ENCODE peak calls at places on chromosomes 16 and 17, in nine cellular contexts. Q is mammary epithelial cell; C is lung microvascular endothelial cell; J is activated gamma-delta T cell treated with anti-CD3 and anti-CD28 coated beads, Interleukin-2, amount 50 U/mL, for 16 hours; S is NCI-H460; L is activated T-cell treated with anti-CD3 and anti-CD28 coated beads for 48 hours; G is body of pancreas; Z is progenitor cell of endocrine pancreas; V is NCI-H524. F is an unnamed sample.

GRCh38 chr16:22843856-22844255 is 29.9 kb downstream of the HS3ST2 start:
- DNase-seq in V (no peak), S (no peak), C (no peak), G (no peak), Q (peak; percentile 64), Z (no peak), L (no peak), J (no peak), F (no peak)

GRCh38 chr17:30357476-30357875 is 21.3 kb upstream of the CPD start:
- DNase-seq in S (no peak), L (no peak), C (no peak), G (no peak), Q (no peak), Z (no peak), V (no peak), J (no peak), F (no peak)

GRCh38 chr17:10217916-10218315 is 19.5 kb upstream of the GAS7 start:
- DNase-seq in C (no peak), G (no peak), L (no peak), J (no peak), S (no peak), Q (no peak), Z (no peak), V (no peak), F (no peak)

GRCh38 chr16:56337131-56337857 is 88.1 kb downstream of the AMFR start:
- DNase-seq in S (no peak), G (no peak), J (no peak), C (no peak), V (no peak), Z (no peak), Q (no peak), L (no peak), F (no peak)

GRCh38 chr16:27976990-27977389 is 86.5 kb downstream of the GSG1L start:
- DNase-seq in G (no peak), V (no peak), Q (no peak), C (no peak), J (no peak), S (no peak), L (no peak), Z (no peak), F (no peak)

GRCh38 chr16:63100082-63100481 is 1063.8 kb upstream of the CDH8 start:
- DNase-seq in C (no peak), Q (no peak), G (no peak), L (no peak), J (no peak), S (no peak), Z (no peak), V (no peak), F (no peak)

GRCh38 chr17:70076831-70077230 is 1.8 kb downstream of the KCNJ16 start:
- DNase-seq in C (no peak), L (no peak), S (no peak), Z (no peak), V (no peak), J (no peak), Q (no peak), G (no peak), F (no peak)

GRCh38 chr16:14043278-14043677 is 27.8 kb upstream of the MRTFB start:
- DNase-seq in L (no peak), C (no peak), S (no peak), G (no peak), J (no peak), Q (no peak), Z (no peak), V (no peak), F (no peak)

GRCh38 chr17:35449371-35449931 is 885 bp upstream of the SLFN13 start:
- DNase-seq in S (no peak), Q (no peak), C (peak; percentile 5), G (peak; percentile 27), Z (no peak), V (no peak), L (no peak), J (no peak), F (no peak)

GRCh38 chr16:2710021-2710710 is 9.9 kb downstream of the PRSS27 start:
- DNase-seq in C (no peak), S (no peak), V (no peak), Z (no peak), Q (no peak), L (no peak), G (no peak), J (no peak), F (no peak)

GRCh38 chr17:76417499-76418143 is 33.2 kb downstream of the SPHK1 start:
- DNase-seq in L (no peak), S (no peak), J (no peak), V (no peak), Q (no peak), G (peak; percentile 63), C (no peak), Z (no peak), F (peak; percentile 29)

GRCh38 chr16:50244504-50245416 is 21.6 kb upstream of the ADCY7 start:
- DNase-seq in G (no peak), S (no peak), C (no peak), V (no peak), L (no peak), Q (no peak), Z (no peak), J (no peak), F (no peak)

GRCh38 chr17:13584701-13585080 is 17.0 kb downstream of the HS3ST3A1 start:
- DNase-seq in L (no peak), S (no peak), Z (no peak), J (no peak), Q (peak; percentile 28), V (no peak), C (no peak), G (no peak), F (no peak)

GRCh38 chr16:85363881-85364280 is 249.2 kb upstream of the GSE1 start:
- DNase-seq in V (no peak), Z (no peak), L (no peak), J (no peak), Q (no peak), S (no peak), C (peak; percentile 64), G (no peak), F (no peak)

GRCh38 chr17:40303706-40304450 is 5.1 kb upstream of the RARA start:
- DNase-seq in L (no peak), Q (no peak), S (no peak), C (peak; percentile 60), V (no peak), J (no peak), Z (no peak), G (no peak), F (peak; percentile 62)

GRCh38 chr16:71537643-71538042 is 11.4 kb downstream of the CHST4 start:
- DNase-seq in G (peak; percentile 60), C (peak; percentile 51), V (peak; percentile 23), S (peak; percentile 31), Z (peak; percentile 32), L (peak; percentile 8), J (no peak), Q (peak; percentile 54), F (peak; percentile 67)

GRCh38 chr17:21464611-21465021 is 88.5 kb downstream of the KCNJ12 start:
- DNase-seq in G (no peak), Z (no peak), L (no peak), C (no peak), S (no peak), Q (no peak), J (no peak), V (no peak), F (no peak)

GRCh38 chr16:19283637-19284036 is 1.9 kb upstream of the CLEC19A start:
- DNase-seq in L (no peak), C (no peak), V (no peak), J (no peak), G (no peak), Z (no peak), S (no peak), Q (peak; percentile 58), F (no peak)

GRCh38 chr17:28105501-28105900 is 63.0 kb downstream of the NLK start:
- DNase-seq in Z (no peak), J (no peak), L (no peak), V (no peak), C (no peak), S (no peak), Q (peak; percentile 23), G (no peak), F (peak; percentile 6)

GRCh38 chr16:56289862-56290261 is 98.6 kb downstream of the GNAO1 start:
- DNase-seq in J (no peak), Z (no peak), V (peak; percentile 66), L (no peak), S (no peak), Q (no peak), G (no peak), C (no peak), F (no peak)

GRCh38 chr16:89581045-89581695 is 5.6 kb downstream of the CPNE7 start:
- DNase-seq in C (peak; percentile 96), S (no peak), V (no peak), J (no peak), G (no peak), Q (peak; percentile 67), Z (no peak), L (no peak), F (peak; percentile 93)

GRCh38 chr16:79509221-79509631 is 91.3 kb downstream of the MAF start:
- DNase-seq in Z (no peak), L (no peak), S (no peak), J (no peak), Q (no peak), V (no peak), G (peak; percentile 48), C (no peak), F (no peak)

GRCh38 chr16:234468-235305 is at the start of gene FAM234A:
- DNase-seq in J (peak; percentile 90), S (peak; percentile 91), L (peak; percentile 97), Z (peak; percentile 94), Q (peak; percentile 90), V (peak; percentile 88), G (peak; percentile 96), C (peak; percentile 88), F (peak; percentile 93)

GRCh38 chr17:50681260-50682200 is 26.2 kb downstream of the ANKRD40 start:
- DNase-seq in J (no peak), S (peak; percentile 83), L (no peak), Z (no peak), C (peak; percentile 82), Q (no peak), G (peak; percentile 59), V (peak; percentile 49), F (peak; percentile 87)

GRCh38 chr17:15185625-15185991 is 79.5 kb downstream of the PMP22 start:
- DNase-seq in Z (no peak), L (no peak), V (no peak), J (no peak), G (peak; percentile 80), C (no peak), S (no peak), Q (peak; percentile 5), F (no peak)

GRCh38 chr17:66292351-66292750 is 10.1 kb upstream of the PRKCA start:
- DNase-seq in S (no peak), V (no peak), Q (no peak), C (no peak), J (no peak), Z (no peak), L (no peak), G (no peak), F (no peak)

GRCh38 chr17:10119203-10120112 is 78.9 kb downstream of the GAS7 start:
- DNase-seq in Q (peak; percentile 42), L (no peak), V (no peak), J (peak; percentile 13), Z (no peak), C (no peak), G (peak; percentile 75), S (no peak), F (no peak)

GRCh38 chr16:66695935-66696668 is 441 bp downstream of the CMTM4 start:
- DNase-seq in S (no peak), Q (peak; percentile 65), Z (peak; percentile 46), V (no peak), C (no peak), L (no peak), G (peak; percentile 76), J (no peak), F (no peak)

GRCh38 chr17:78473951-78474630 is 95.6 kb downstream of the PGS1 start:
- DNase-seq in Z (no peak), S (no peak), G (no peak), J (no peak), Q (no peak), L (no peak), C (no peak), V (no peak), F (no peak)

GRCh38 chr17:81165246-81166032 is at the start of gene PVALEF:
- DNase-seq in V (no peak), G (peak; percentile 33), Q (no peak), Z (peak; percentile 48), C (no peak), S (no peak), L (no peak), J (no peak), F (peak; percentile 18)

GRCh38 chr17:68665373-68665772 is 64.2 kb upstream of the FAM20A start:
- DNase-seq in Q (no peak), V (no peak), L (no peak), C (no peak), G (no peak), S (no peak), J (no peak), Z (no peak), F (no peak)